ENCODE peak calls at places on chromosomes 6 and 20, in eight cellular contexts. M is MM.1S; R is mucosa of descending colon; Q is naive thymus-derived CD4-positive, alpha-beta T cell; X is CD4-positive, CD25-positive, alpha-beta regulatory T cell; P is sigmoid colon; O is pancreas; H is GM23338. F is an unnamed sample. For H3K4me1, the result is how much of the 10 kb centered on the place peaks cover.

GRCh38 chr6:87574237-87574636 is 15.6 kb downstream of the RARS2 start:
- DNase-seq in M (peak), Q (no peak), O (no peak), X (no peak), P (no peak), H (no peak), R (no peak), F (no peak)

GRCh38 chr6:56091159-56091869 is 156.1 kb downstream of the COL21A1 start:
- DNase-seq in M (no peak), P (no peak), H (no peak), O (no peak), Q (no peak), R (no peak), X (no peak), F (no peak)

GRCh38 chr6:36912583-36912982 is 26.8 kb downstream of the C6orf89 start:
- DNase-seq in H (no peak), Q (no peak), R (no peak), M (peak), O (no peak), P (no peak), X (peak), F (no peak)

GRCh38 chr20:4548552-4548951 is 173.2 kb upstream of the PRND start:
- DNase-seq in M (no peak), Q (no peak), H (no peak), O (no peak), P (no peak), X (no peak), R (no peak), F (no peak)

GRCh38 chr6:90005048-90005827 is 111.0 kb downstream of the GJA10 start:
- DNase-seq in O (no peak), P (no peak), Q (no peak), M (no peak), X (no peak), H (no peak), R (peak), F (no peak)

GRCh38 chr6:75818061-75818855 is 69.2 kb downstream of the MYO6 start:
- DNase-seq in P (no peak), Q (no peak), M (no peak), X (no peak), H (no peak), O (no peak), R (no peak), F (no peak)

GRCh38 chr6:89597988-89598387 is 40.6 kb downstream of the LYRM2 start:
- DNase-seq in H (peak), R (no peak), Q (no peak), O (no peak), P (no peak), M (no peak), X (peak), F (no peak)

GRCh38 chr6:161103475-161103874 is 111.9 kb downstream of the MAP3K4 start:
- DNase-seq in H (no peak), M (no peak), R (no peak), Q (no peak), P (no peak), X (no peak), O (no peak), F (no peak)

GRCh38 chr6:14354919-14355572 is 237.5 kb downstream of the CD83 start:
- DNase-seq in O (peak), M (no peak), Q (no peak), X (no peak), P (peak), R (peak), H (no peak), F (no peak)

GRCh38 chr20:54345301-54345724 is 130.1 kb upstream of the DOK5 start:
- DNase-seq in P (no peak), Q (no peak), O (no peak), H (no peak), X (peak), R (no peak), M (no peak), F (no peak)

GRCh38 chr6:163705923-163706322 is 291.4 kb downstream of the QKI start:
- DNase-seq in H (no peak), O (no peak), Q (no peak), X (no peak), R (no peak), P (no peak), M (peak), F (no peak)

GRCh38 chr6:52635049-52635577 is 35.8 kb upstream of the TMEM14A start:
- DNase-seq in M (no peak), R (no peak), Q (no peak), X (peak), H (peak), O (no peak), P (no peak), F (no peak)

GRCh38 chr6:21764989-21765388 is 171.4 kb downstream of the SOX4 start:
- DNase-seq in R (no peak), M (no peak), H (no peak), P (no peak), Q (no peak), O (no peak), X (no peak), F (no peak)

GRCh38 chr6:11194399-11195274 is 37.8 kb downstream of the NEDD9 start:
- DNase-seq in M (no peak), H (peak), Q (no peak), P (no peak), R (no peak), X (no peak), O (no peak), F (no peak)

GRCh38 chr6:150301871-150302800 is 66.7 kb upstream of the IYD start:
- DNase-seq in O (no peak), H (no peak), R (no peak), X (peak), M (no peak), Q (no peak), P (no peak), F (no peak)

GRCh38 chr6:83463886-83464285 is 33.0 kb upstream of the ME1 start:
- DNase-seq in P (no peak), O (no peak), H (no peak), R (no peak), Q (no peak), X (no peak), M (no peak), F (no peak)

GRCh38 chr20:15930324-15931305 is 642.6 kb downstream of the KIF16B start:
- DNase-seq in M (no peak), X (no peak), O (no peak), H (peak), R (no peak), Q (no peak), P (no peak), F (no peak)

GRCh38 chr6:42761287-42762067 is 15.6 kb upstream of the TBCC start:
- DNase-seq in Q (no peak), H (no peak), O (no peak), P (no peak), M (no peak), X (no peak), R (no peak), F (no peak)

GRCh38 chr6:53302678-53303360 is 45.9 kb downstream of the ELOVL5 start:
- DNase-seq in P (no peak), R (no peak), X (peak), M (peak), H (peak), O (no peak), Q (no peak), F (no peak)

GRCh38 chr6:165959627-165960026 is 208.0 kb downstream of the TBXT start:
- DNase-seq in P (no peak), Q (no peak), X (no peak), M (no peak), R (no peak), O (no peak), H (no peak), F (no peak)

GRCh38 chr20:37188787-37189186 is 9.4 kb upstream of the MROH8 start:
- DNase-seq in M (no peak), X (no peak), P (no peak), Q (no peak), R (no peak), H (no peak), O (no peak), F (no peak)

GRCh38 chr6:73798592-73798991 is 102.6 kb downstream of the CD109 start:
- DNase-seq in H (peak), Q (no peak), P (peak), X (peak), R (no peak), M (no peak), O (no peak), F (no peak)

GRCh38 chr6:108343894-108344293 is 49.0 kb downstream of the AFG1L start:
- DNase-seq in X (no peak), O (no peak), H (no peak), M (no peak), Q (no peak), R (no peak), P (no peak), F (no peak)

GRCh38 chr6:30152910-30153309 is 8.1 kb downstream of the TRIM10 start:
- DNase-seq in R (no peak), Q (no peak), P (no peak), H (no peak), X (no peak), O (no peak), M (no peak), F (no peak)

GRCh38 chr6:30152019-30152673 is 8.9 kb downstream of the TRIM10 start:
- DNase-seq in O (no peak), R (no peak), H (no peak), X (no peak), M (no peak), Q (no peak), P (no peak), F (no peak)

GRCh38 chr6:30150151-30150550 is 10.9 kb downstream of the TRIM10 start:
- DNase-seq in M (no peak), R (no peak), H (no peak), Q (no peak), O (no peak), X (no peak), P (no peak), F (no peak)

GRCh38 chr6:30150671-30151395 is 10.2 kb downstream of the TRIM10 start:
- DNase-seq in R (no peak), O (no peak), Q (no peak), M (no peak), P (no peak), H (no peak), X (no peak), F (no peak)

DNA sequence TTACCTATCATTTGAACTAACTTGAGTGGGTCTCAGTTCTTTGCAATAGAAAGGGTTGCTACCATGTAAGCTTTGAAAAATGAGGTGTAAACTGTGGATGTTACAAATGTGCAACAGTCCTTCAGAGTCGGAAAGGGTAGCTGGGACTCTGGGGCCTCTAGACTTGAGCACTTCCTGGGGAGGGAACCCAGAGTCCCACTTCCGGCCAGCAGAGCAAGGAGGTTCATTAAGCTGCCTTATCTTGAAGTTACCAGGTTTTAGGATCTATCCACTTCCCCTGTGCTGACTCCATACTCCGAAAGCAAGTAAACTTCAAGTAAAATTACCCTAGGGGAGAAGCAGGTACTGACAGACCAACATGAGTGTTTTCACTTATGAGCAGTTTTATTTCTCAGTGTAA is 9.4 kb downstream of the TRIM10 start:
- DNase-seq in M (no peak), R (no peak), H (no peak), O (no peak), Q (no peak), X (peak), P (no peak), F (no peak)
- H3K4me1 ChIP-seq in M (under half), R (under half), H (under half), O (under half), Q (under half), X (under half), P (under half), F (under half)

GRCh38 chr6:27545271-27546046 is 72.6 kb upstream of the ZNF184 start:
- DNase-seq in O (no peak), P (no peak), R (no peak), H (peak), X (peak), M (no peak), Q (no peak), F (peak)

GRCh38 chr6:27547157-27548075 is 74.5 kb upstream of the ZNF184 start:
- DNase-seq in P (no peak), R (no peak), M (no peak), H (peak), Q (no peak), X (peak), O (no peak), F (peak)

GRCh38 chr6:27546522-27546921 is 73.6 kb upstream of the ZNF184 start:
- DNase-seq in H (no peak), X (no peak), P (no peak), R (no peak), O (no peak), M (no peak), Q (no peak), F (no peak)

GRCh38 chr6:27542485-27542884 is 69.6 kb upstream of the ZNF184 start:
- DNase-seq in X (no peak), P (no peak), R (no peak), M (no peak), O (no peak), H (no peak), Q (no peak), F (no peak)

GRCh38 chr6:27544612-27545260 is 71.8 kb upstream of the ZNF184 start:
- DNase-seq in H (peak), X (no peak), O (no peak), P (no peak), Q (no peak), M (no peak), R (no peak), F (no peak)
- H3K4me1 ChIP-seq in H (under half), X (under half), O (under half), P (under half), Q (under half), M (under half), R (under half), F (under half)

GRCh38 chr6:98586163-98586562 is 248.2 kb upstream of the POU3F2 start:
- DNase-seq in X (no peak), Q (no peak), O (no peak), R (no peak), M (no peak), H (peak), P (no peak), F (peak)

GRCh38 chr6:98593676-98594075 is 240.7 kb upstream of the POU3F2 start:
- DNase-seq in O (no peak), X (no peak), H (no peak), Q (no peak), M (no peak), R (no peak), P (no peak), F (no peak)

GRCh38 chr6:98590957-98591356 is 243.4 kb upstream of the POU3F2 start:
- DNase-seq in R (no peak), M (no peak), O (no peak), H (no peak), P (no peak), Q (no peak), X (no peak), F (no peak)
- H3K4me1 ChIP-seq in R (under half), M (under half), O (under half), H (under half), P (under half), Q (under half), X (under half), F (under half)

DNA sequence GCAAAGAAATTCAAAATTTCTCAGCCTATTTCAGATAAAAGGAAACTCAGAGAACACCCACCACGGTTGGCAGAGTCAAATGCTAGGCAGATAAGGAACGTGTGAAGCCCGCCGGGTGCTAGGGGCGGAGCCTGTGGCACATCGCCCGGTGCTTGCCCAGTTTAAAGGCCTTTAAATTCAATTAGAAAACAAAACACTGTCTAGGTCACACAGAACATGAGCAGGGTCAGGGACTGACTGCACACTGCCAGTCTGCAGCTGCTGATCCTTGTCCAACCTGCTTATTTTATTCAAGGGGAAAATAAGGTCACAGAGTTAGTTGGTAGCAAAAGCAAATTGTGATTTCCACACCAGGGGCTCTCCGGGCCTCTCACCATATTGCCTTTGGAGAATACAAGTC is 75.8 kb downstream of the PSMG4 start:
- DNase-seq in Q (no peak), X (no peak), O (peak), R (no peak), P (no peak), H (no peak), M (no peak), F (peak)
- H3K4me1 ChIP-seq in Q (under half), X (under half), O (half or more), R (under half), P (under half), H (under half), M (under half), F (under half)

DNA sequence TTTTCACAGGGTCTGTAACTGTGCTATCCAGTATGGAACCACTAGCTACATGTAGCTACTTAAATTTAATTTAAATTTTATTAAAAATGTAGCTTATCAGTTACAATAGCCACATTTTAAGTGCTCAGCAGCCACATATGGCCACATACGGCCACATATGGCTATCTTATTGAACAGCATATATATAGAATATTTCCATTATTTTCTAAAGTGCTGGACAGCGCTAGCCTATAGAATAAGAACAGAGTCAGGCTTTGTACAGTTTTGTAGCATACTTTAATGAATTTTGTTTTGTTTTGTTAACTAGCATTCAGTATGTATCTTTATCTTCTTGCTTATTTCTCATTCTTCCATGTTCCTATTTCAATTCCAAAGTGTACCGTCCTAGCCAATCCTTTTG is 118.4 kb downstream of the JAG1 start:
- DNase-seq in R (no peak), H (no peak), M (no peak), Q (no peak), O (no peak), X (no peak), P (no peak), F (no peak)
- H3K4me1 ChIP-seq in R (under half), H (under half), M (under half), Q (under half), O (under half), X (under half), P (under half), F (under half)

GRCh38 chr6:17877890-17878440 is 109.5 kb downstream of the KIF13A start:
- DNase-seq in H (no peak), O (no peak), R (no peak), Q (no peak), M (no peak), X (no peak), P (no peak), F (no peak)

GRCh38 chr6:17874753-17875152 is 112.7 kb downstream of the KIF13A start:
- DNase-seq in O (no peak), P (no peak), R (no peak), Q (no peak), X (no peak), H (no peak), M (no peak), F (no peak)

GRCh38 chr6:17878734-17879133 is 108.7 kb downstream of the KIF13A start:
- DNase-seq in R (no peak), Q (no peak), H (no peak), X (no peak), M (no peak), P (no peak), O (no peak), F (no peak)

GRCh38 chr6:17879224-17879623 is 108.2 kb downstream of the KIF13A start:
- DNase-seq in R (no peak), X (no peak), O (no peak), Q (no peak), H (no peak), M (no peak), P (no peak), F (no peak)

GRCh38 chr6:17877196-17877889 is 110.1 kb downstream of the KIF13A start:
- DNase-seq in P (no peak), M (no peak), X (no peak), O (no peak), H (no peak), R (no peak), Q (no peak), F (no peak)
- H3K4me1 ChIP-seq in P (under half), M (under half), X (under half), O (under half), H (under half), R (under half), Q (under half), F (under half)

GRCh38 chr20:10673831-10674683 is at the start of gene JAG1:
- DNase-seq in H (peak), X (peak), R (peak), O (peak), P (peak), M (peak), Q (peak), F (peak)

GRCh38 chr20:10675456-10675848 is 1.7 kb upstream of the JAG1 start:
- DNase-seq in Q (no peak), M (no peak), R (no peak), H (no peak), X (no peak), O (no peak), P (no peak), F (no peak)

GRCh38 chr20:10674684-10675455 is 1.1 kb upstream of the JAG1 start:
- DNase-seq in X (peak), O (peak), Q (no peak), P (peak), R (peak), M (peak), H (peak), F (peak)

GRCh38 chr20:10679269-10679668 is 5.5 kb upstream of the JAG1 start:
- DNase-seq in M (no peak), O (no peak), Q (no peak), R (no peak), H (no peak), P (no peak), X (no peak), F (no peak)

GRCh38 chr20:10676518-10676917 is 2.7 kb upstream of the JAG1 start:
- DNase-seq in H (no peak), P (no peak), M (no peak), Q (no peak), R (no peak), O (no peak), X (no peak), F (no peak)
- H3K4me1 ChIP-seq in H (under half), P (under half), M (under half), Q (under half), R (under half), O (under half), X (under half), F (under half)